ENCODE peak calls at places on chromosomes 13 and 19, in four cellular contexts. One of them, this sample, is unnamed.

GRCh38 chr13:26342898-26343297 is 89.0 kb downstream of the CDK8 start:
- DNase-seq in fibroblast of mammary gland: no peak
- DNase-seq in HFF-Myc: no peak
- DNase-seq in stimulated activated CD4-positive, alpha-beta T cell treated with anti-CD3 and anti-CD28 coated beads, Interleukin-1b, Interleukin-23, amount 100 ng/mL, for 24 hours: no peak
- DNase-seq in this sample: no peak

GRCh38 chr13:21037656-21038055 is 23.7 kb downstream of the LATS2 start:
- DNase-seq in fibroblast of mammary gland: no peak
- DNase-seq in stimulated activated CD4-positive, alpha-beta T cell treated with anti-CD3 and anti-CD28 coated beads, Interleukin-1b, Interleukin-23, amount 100 ng/mL, for 24 hours: no peak
- DNase-seq in HFF-Myc: no peak
- DNase-seq in this sample: no peak

GRCh38 chr19:30153326-30154210 is 211.5 kb downstream of the URI1 start:
- DNase-seq in HFF-Myc: no peak
- DNase-seq in fibroblast of mammary gland: no peak
- DNase-seq in stimulated activated CD4-positive, alpha-beta T cell treated with anti-CD3 and anti-CD28 coated beads, Interleukin-1b, Interleukin-23, amount 100 ng/mL, for 24 hours: no peak
- DNase-seq in this sample: no peak

GRCh38 chr19:45569619-45570421 is 14.8 kb downstream of the OPA3 start:
- DNase-seq in HFF-Myc: no peak
- DNase-seq in stimulated activated CD4-positive, alpha-beta T cell treated with anti-CD3 and anti-CD28 coated beads, Interleukin-1b, Interleukin-23, amount 100 ng/mL, for 24 hours: peak; percentile 46
- DNase-seq in fibroblast of mammary gland: peak; percentile 61
- DNase-seq in this sample: peak; percentile 41

GRCh38 chr13:75724742-75725504 is 88.8 kb downstream of the LMO7 start:
- DNase-seq in fibroblast of mammary gland: peak; percentile 11
- DNase-seq in stimulated activated CD4-positive, alpha-beta T cell treated with anti-CD3 and anti-CD28 coated beads, Interleukin-1b, Interleukin-23, amount 100 ng/mL, for 24 hours: no peak
- DNase-seq in HFF-Myc: no peak
- DNase-seq in this sample: no peak

GRCh38 chr13:46982856-46983582 is 86.2 kb upstream of the HTR2A start:
- DNase-seq in fibroblast of mammary gland: no peak
- DNase-seq in HFF-Myc: no peak
- DNase-seq in stimulated activated CD4-positive, alpha-beta T cell treated with anti-CD3 and anti-CD28 coated beads, Interleukin-1b, Interleukin-23, amount 100 ng/mL, for 24 hours: no peak
- DNase-seq in this sample: no peak

GRCh38 chr19:28324275-28325060 is 888.5 kb downstream of the UQCRFS1 start:
- DNase-seq in stimulated activated CD4-positive, alpha-beta T cell treated with anti-CD3 and anti-CD28 coated beads, Interleukin-1b, Interleukin-23, amount 100 ng/mL, for 24 hours: no peak
- DNase-seq in fibroblast of mammary gland: no peak
- DNase-seq in HFF-Myc: no peak
- DNase-seq in this sample: no peak

GRCh38 chr13:79966502-79966901 is 374.4 kb downstream of the SPRY2 start:
- DNase-seq in fibroblast of mammary gland: peak; percentile 35
- DNase-seq in HFF-Myc: no peak
- DNase-seq in stimulated activated CD4-positive, alpha-beta T cell treated with anti-CD3 and anti-CD28 coated beads, Interleukin-1b, Interleukin-23, amount 100 ng/mL, for 24 hours: no peak
- DNase-seq in this sample: no peak

GRCh38 chr13:50133277-50133953 is 118.2 kb downstream of the KCNRG start:
- DNase-seq in fibroblast of mammary gland: no peak
- DNase-seq in stimulated activated CD4-positive, alpha-beta T cell treated with anti-CD3 and anti-CD28 coated beads, Interleukin-1b, Interleukin-23, amount 100 ng/mL, for 24 hours: no peak
- DNase-seq in HFF-Myc: no peak
- DNase-seq in this sample: no peak

GRCh38 chr13:63517376-63517775 is 2101.7 kb upstream of the PCDH20 start:
- DNase-seq in HFF-Myc: peak; percentile 35
- DNase-seq in stimulated activated CD4-positive, alpha-beta T cell treated with anti-CD3 and anti-CD28 coated beads, Interleukin-1b, Interleukin-23, amount 100 ng/mL, for 24 hours: no peak
- DNase-seq in fibroblast of mammary gland: peak; percentile 85
- DNase-seq in this sample: no peak

GRCh38 chr13:114004416-114005205 is 30.7 kb upstream of the C13orf46 start:
- DNase-seq in fibroblast of mammary gland: peak; percentile 38
- DNase-seq in stimulated activated CD4-positive, alpha-beta T cell treated with anti-CD3 and anti-CD28 coated beads, Interleukin-1b, Interleukin-23, amount 100 ng/mL, for 24 hours: no peak
- DNase-seq in HFF-Myc: no peak
- DNase-seq in this sample: peak; percentile 89

GRCh38 chr13:101058841-101059240 is 357.5 kb downstream of the NALCN start:
- DNase-seq in HFF-Myc: no peak
- DNase-seq in fibroblast of mammary gland: no peak
- DNase-seq in stimulated activated CD4-positive, alpha-beta T cell treated with anti-CD3 and anti-CD28 coated beads, Interleukin-1b, Interleukin-23, amount 100 ng/mL, for 24 hours: no peak
- DNase-seq in this sample: no peak

GRCh38 chr19:4363571-4364304 is 20.4 kb downstream of the MPND start:
- DNase-seq in stimulated activated CD4-positive, alpha-beta T cell treated with anti-CD3 and anti-CD28 coated beads, Interleukin-1b, Interleukin-23, amount 100 ng/mL, for 24 hours: no peak
- DNase-seq in fibroblast of mammary gland: no peak
- DNase-seq in HFF-Myc: no peak
- DNase-seq in this sample: no peak

GRCh38 chr13:20272104-20272503 is 40.0 kb upstream of the GJB6 start:
- DNase-seq in stimulated activated CD4-positive, alpha-beta T cell treated with anti-CD3 and anti-CD28 coated beads, Interleukin-1b, Interleukin-23, amount 100 ng/mL, for 24 hours: no peak
- DNase-seq in fibroblast of mammary gland: no peak
- DNase-seq in HFF-Myc: no peak
- DNase-seq in this sample: no peak

GRCh38 chr13:29753593-29754485 is 96.6 kb downstream of the UBL3 start:
- DNase-seq in fibroblast of mammary gland: peak; percentile 14
- DNase-seq in stimulated activated CD4-positive, alpha-beta T cell treated with anti-CD3 and anti-CD28 coated beads, Interleukin-1b, Interleukin-23, amount 100 ng/mL, for 24 hours: no peak
- DNase-seq in HFF-Myc: no peak
- DNase-seq in this sample: no peak

GRCh38 chr13:99335603-99336002 is 28.4 kb upstream of the GPR183 start:
- DNase-seq in HFF-Myc: no peak
- DNase-seq in fibroblast of mammary gland: no peak
- DNase-seq in stimulated activated CD4-positive, alpha-beta T cell treated with anti-CD3 and anti-CD28 coated beads, Interleukin-1b, Interleukin-23, amount 100 ng/mL, for 24 hours: no peak
- DNase-seq in this sample: no peak

GRCh38 chr19:46753420-46754155 is 7.3 kb upstream of the STRN4 start:
- DNase-seq in stimulated activated CD4-positive, alpha-beta T cell treated with anti-CD3 and anti-CD28 coated beads, Interleukin-1b, Interleukin-23, amount 100 ng/mL, for 24 hours: peak; percentile 40
- DNase-seq in HFF-Myc: no peak
- DNase-seq in fibroblast of mammary gland: peak; percentile 39
- DNase-seq in this sample: no peak

GRCh38 chr19:3479177-3479818 is 1.0 kb downstream of the SMIM24 start:
- DNase-seq in HFF-Myc: no peak
- DNase-seq in stimulated activated CD4-positive, alpha-beta T cell treated with anti-CD3 and anti-CD28 coated beads, Interleukin-1b, Interleukin-23, amount 100 ng/mL, for 24 hours: no peak
- DNase-seq in fibroblast of mammary gland: peak; percentile 27
- DNase-seq in this sample: no peak

This sample was measured in left cardiac atrium.